ENCODE peak calls at places on chromosomes 6 and 20, in nine cellular contexts. I is CD4-positive, alpha-beta T cell; N is heart right ventricle; E is CD8-positive, alpha-beta memory T cell; R is aorta; B is adrenal gland; S is fibroblast of lung; Z is Peyer's patch; V is PC-3. Y is an unnamed sample.

GRCh38 chr6:376823-377571 is 14.6 kb upstream of the IRF4 start:
- DNase-seq in I (no peak), N (no peak), E (no peak), R (no peak), B (no peak), S (no peak), Z (peak), V (no peak), Y (no peak)

GRCh38 chr6:25050356-25050755 is 114.6 kb upstream of the RIPOR2 start:
- DNase-seq in I (peak), N (no peak), E (peak), R (no peak), B (no peak), S (peak), Z (peak), V (no peak), Y (peak)

GRCh38 chr20:4076671-4077070 is 61.3 kb upstream of the RNF24 start:
- DNase-seq in I (no peak), N (no peak), E (no peak), R (no peak), B (peak), S (peak), Z (peak), V (peak), Y (no peak)

GRCh38 chr6:25041676-25042598 is 106.2 kb upstream of the RIPOR2 start:
- DNase-seq in I (peak), N (no peak), E (peak), R (no peak), B (no peak), S (no peak), Z (peak), V (no peak), Y (no peak)

GRCh38 chr6:6885521-6886088 is 222.2 kb upstream of the RREB1 start:
- DNase-seq in I (no peak), N (peak), E (no peak), R (peak), B (peak), S (no peak), Z (peak), V (no peak), Y (peak)

GRCh38 chr6:140833396-140833795 is 1299.3 kb upstream of the GJE1 start:
- DNase-seq in I (no peak), N (no peak), E (no peak), R (no peak), B (no peak), S (no peak), Z (no peak), V (no peak), Y (no peak)

GRCh38 chr20:4012631-4013030 is 2.7 kb downstream of the RNF24 start:
- DNase-seq in I (no peak), N (no peak), E (no peak), R (no peak), B (no peak), S (peak), Z (no peak), V (peak), Y (peak)

GRCh38 chr6:136897071-136897470 is 25.0 kb upstream of the SLC35D3 start:
- DNase-seq in I (no peak), N (no peak), E (no peak), R (no peak), B (no peak), S (no peak), Z (no peak), V (no peak), Y (no peak)

GRCh38 chr20:33442136-33443005 is 1.2 kb downstream of the SNTA1 start:
- DNase-seq in I (no peak), N (no peak), E (no peak), R (no peak), B (peak), S (no peak), Z (no peak), V (no peak), Y (no peak)

GRCh38 chr6:53630533-53631269 is 34.9 kb downstream of the KLHL31 start:
- DNase-seq in I (no peak), N (peak), E (no peak), R (peak), B (no peak), S (no peak), Z (peak), V (no peak), Y (no peak)

GRCh38 chr6:53640361-53640760 is 25.2 kb downstream of the KLHL31 start:
- DNase-seq in I (no peak), N (no peak), E (no peak), R (no peak), B (no peak), S (no peak), Z (no peak), V (no peak), Y (peak)

GRCh38 chr6:53639520-53639919 is 26.0 kb downstream of the KLHL31 start:
- DNase-seq in I (no peak), N (no peak), E (no peak), R (no peak), B (no peak), S (no peak), Z (no peak), V (no peak), Y (peak)

GRCh38 chr6:53634184-53634631 is 31.3 kb downstream of the KLHL31 start:
- DNase-seq in I (no peak), N (no peak), E (no peak), R (no peak), B (no peak), S (no peak), Z (no peak), V (no peak), Y (no peak)

GRCh38 chr6:53635322-53635721 is 30.2 kb downstream of the KLHL31 start:
- DNase-seq in I (no peak), N (no peak), E (no peak), R (no peak), B (no peak), S (no peak), Z (no peak), V (no peak), Y (peak)
- H3K27ac ChIP-seq in I (no peak), N (no peak), E (no peak), R (no peak), B (no peak), S (no peak), Z (no peak), V (no peak), Y (no peak)

GRCh38 chr6:148893073-148893472 is 146.2 kb downstream of the UST start:
- DNase-seq in I (no peak), N (no peak), E (no peak), R (no peak), B (no peak), S (no peak), Z (no peak), V (no peak), Y (no peak)

GRCh38 chr6:148892247-148892646 is 145.4 kb downstream of the UST start:
- DNase-seq in I (no peak), N (no peak), E (no peak), R (no peak), B (no peak), S (no peak), Z (no peak), V (no peak), Y (no peak)

GRCh38 chr6:148890091-148890490 is 143.3 kb downstream of the UST start:
- DNase-seq in I (no peak), N (no peak), E (no peak), R (peak), B (no peak), S (no peak), Z (no peak), V (no peak), Y (no peak)

GRCh38 chr6:148890605-148891004 is 143.8 kb downstream of the UST start:
- DNase-seq in I (no peak), N (no peak), E (no peak), R (no peak), B (no peak), S (no peak), Z (no peak), V (no peak), Y (no peak)

DNA sequence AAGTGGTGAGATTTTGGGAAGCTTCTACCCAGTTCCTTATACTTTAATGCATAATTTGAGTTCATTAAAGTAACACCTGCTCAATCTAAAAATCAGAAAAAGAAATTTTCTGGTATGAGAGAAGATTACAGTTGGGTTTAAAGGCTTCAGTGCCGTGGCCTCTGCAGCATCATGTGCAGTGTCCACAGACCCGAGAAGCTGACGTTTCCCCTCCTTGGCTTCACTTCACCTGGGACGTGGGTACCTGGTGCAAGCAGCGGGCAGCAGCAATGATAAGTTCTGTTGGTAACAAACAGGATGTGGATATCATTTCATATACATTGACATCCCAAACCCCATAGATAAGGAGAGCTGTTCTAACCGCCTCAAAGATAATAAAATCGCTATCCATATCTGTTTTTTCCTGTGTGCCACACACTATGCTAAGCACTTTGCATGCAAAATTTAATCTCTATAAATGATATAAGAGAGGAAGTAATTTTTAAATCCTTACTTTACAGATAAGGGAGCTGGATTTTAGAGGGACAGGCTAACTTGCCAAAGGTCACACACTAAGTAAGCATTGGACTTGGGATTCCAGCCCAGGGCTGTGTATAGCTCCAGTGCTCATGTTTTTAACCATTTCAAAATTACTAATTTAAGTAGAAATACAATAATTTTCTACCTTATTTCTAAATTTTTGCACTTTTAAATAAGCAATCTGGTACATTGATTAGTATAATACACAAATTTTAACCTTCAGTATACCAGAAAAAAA is 144.4 kb downstream of the UST start:
- DNase-seq in I (no peak), N (no peak), E (no peak), R (no peak), B (no peak), S (no peak), Z (no peak), V (no peak), Y (no peak)
- H3K27ac ChIP-seq in I (no peak), N (no peak), E (no peak), R (peak), B (no peak), S (no peak), Z (no peak), V (no peak), Y (no peak)

GRCh38 chr6:33118525-33119123 is 42.8 kb downstream of the HLA-DPB1 start:
- DNase-seq in I (no peak), N (peak), E (no peak), R (no peak), B (no peak), S (peak), Z (no peak), V (peak), Y (no peak)

GRCh38 chr6:33114428-33114827 is 38.6 kb downstream of the HLA-DPB1 start:
- DNase-seq in I (no peak), N (no peak), E (no peak), R (no peak), B (no peak), S (no peak), Z (no peak), V (no peak), Y (no peak)

GRCh38 chr6:33116881-33117711 is 41.3 kb downstream of the HLA-DPB1 start:
- DNase-seq in I (no peak), N (no peak), E (no peak), R (no peak), B (no peak), S (peak), Z (no peak), V (no peak), Y (no peak)

GRCh38 chr6:33117826-33118277 is 42.1 kb downstream of the HLA-DPB1 start:
- DNase-seq in I (no peak), N (no peak), E (no peak), R (no peak), B (no peak), S (no peak), Z (no peak), V (no peak), Y (no peak)

GRCh38 chr6:33116417-33116816 is 40.6 kb downstream of the HLA-DPB1 start:
- DNase-seq in I (no peak), N (no peak), E (no peak), R (no peak), B (no peak), S (no peak), Z (no peak), V (no peak), Y (no peak)
- H3K27ac ChIP-seq in I (no peak), N (no peak), E (no peak), R (no peak), B (no peak), S (no peak), Z (no peak), V (no peak), Y (no peak)

GRCh38 chr20:50400705-50401045 is 109.5 kb upstream of the PTPN1 start:
- DNase-seq in I (no peak), N (no peak), E (no peak), R (no peak), B (no peak), S (no peak), Z (no peak), V (no peak), Y (no peak)

GRCh38 chr20:50401047-50401586 is 109.1 kb upstream of the PTPN1 start:
- DNase-seq in I (no peak), N (no peak), E (no peak), R (no peak), B (no peak), S (no peak), Z (no peak), V (no peak), Y (no peak)

GRCh38 chr20:50399917-50400704 is 110.1 kb upstream of the PTPN1 start:
- DNase-seq in I (no peak), N (no peak), E (no peak), R (no peak), B (no peak), S (no peak), Z (no peak), V (peak), Y (peak)

GRCh38 chr20:50403565-50404418 is 106.4 kb upstream of the PTPN1 start:
- DNase-seq in I (no peak), N (no peak), E (no peak), R (no peak), B (peak), S (no peak), Z (no peak), V (no peak), Y (no peak)

GRCh38 chr20:50401587-50402343 is 108.4 kb upstream of the PTPN1 start:
- DNase-seq in I (no peak), N (no peak), E (no peak), R (no peak), B (no peak), S (no peak), Z (no peak), V (no peak), Y (no peak)
- H3K27ac ChIP-seq in I (no peak), N (peak), E (no peak), R (peak), B (peak), S (no peak), Z (no peak), V (no peak), Y (no peak)

DNA sequence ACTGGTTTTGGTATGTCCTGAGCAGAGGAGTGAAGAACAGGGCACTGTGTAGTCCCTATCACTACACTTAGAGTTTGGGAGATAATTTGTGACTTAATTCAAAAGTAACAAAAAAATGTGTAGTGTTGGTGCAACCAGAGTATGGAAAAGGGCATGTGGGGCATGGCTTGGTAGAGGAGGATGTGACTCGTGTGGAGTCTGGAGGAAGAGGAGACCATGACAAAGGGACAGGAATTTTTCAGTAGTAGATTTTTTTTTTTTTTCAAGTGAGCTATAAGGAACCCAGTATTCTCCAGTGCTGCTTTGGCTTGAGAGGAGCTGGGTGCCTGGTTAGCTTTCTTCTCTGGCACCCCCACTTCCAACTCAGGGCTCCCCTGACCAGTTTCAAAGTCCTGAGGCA is 5.1 kb downstream of the MTRES1 start:
- DNase-seq in I (no peak), N (no peak), E (no peak), R (no peak), B (no peak), S (no peak), Z (no peak), V (peak), Y (no peak)
- H3K27ac ChIP-seq in I (no peak), N (no peak), E (no peak), R (no peak), B (no peak), S (no peak), Z (no peak), V (peak), Y (no peak)

GRCh38 chr6:56862415-56863175 is 92.3 kb upstream of the BEND6 start:
- DNase-seq in I (no peak), N (no peak), E (no peak), R (no peak), B (no peak), S (peak), Z (no peak), V (no peak), Y (peak)

GRCh38 chr6:56863366-56863765 is 91.5 kb upstream of the BEND6 start:
- DNase-seq in I (no peak), N (no peak), E (no peak), R (no peak), B (no peak), S (peak), Z (peak), V (peak), Y (no peak)

GRCh38 chr6:56866917-56867522 is 87.9 kb upstream of the BEND6 start:
- DNase-seq in I (no peak), N (no peak), E (no peak), R (no peak), B (no peak), S (peak), Z (no peak), V (peak), Y (no peak)

GRCh38 chr6:56865081-56865875 is 89.6 kb upstream of the BEND6 start:
- DNase-seq in I (no peak), N (no peak), E (no peak), R (no peak), B (no peak), S (no peak), Z (no peak), V (no peak), Y (no peak)

DNA sequence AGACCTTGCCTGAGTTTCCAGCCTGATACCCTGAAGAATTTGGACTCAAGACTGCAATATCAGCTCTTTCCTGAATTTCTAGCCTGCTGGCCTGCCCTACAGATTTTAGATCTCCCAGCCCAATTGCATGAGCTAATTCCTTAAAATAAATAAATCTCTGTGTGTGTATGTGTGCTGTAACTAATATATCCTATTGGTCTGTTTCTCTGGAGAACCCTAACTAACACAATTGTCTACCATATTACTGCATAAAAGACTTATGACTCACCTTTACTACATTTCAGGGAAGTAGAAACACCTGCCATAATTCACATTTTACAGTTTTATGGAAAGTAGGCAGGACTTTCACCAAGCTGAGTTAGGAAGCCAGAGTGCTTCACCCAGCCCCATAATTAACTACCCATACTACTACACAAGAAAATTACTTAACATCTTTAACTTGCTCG is 90.7 kb upstream of the BEND6 start:
- DNase-seq in I (no peak), N (no peak), E (no peak), R (no peak), B (no peak), S (peak), Z (no peak), V (peak), Y (no peak)
- H3K27ac ChIP-seq in I (no peak), N (no peak), E (no peak), R (no peak), B (no peak), S (peak), Z (no peak), V (peak), Y (peak)

GRCh38 chr6:148493374-148493773 is 150.7 kb downstream of the SASH1 start:
- DNase-seq in I (no peak), N (no peak), E (no peak), R (no peak), B (no peak), S (no peak), Z (no peak), V (no peak), Y (no peak)

GRCh38 chr6:148495029-148495428 is 152.4 kb downstream of the SASH1 start:
- DNase-seq in I (no peak), N (no peak), E (no peak), R (no peak), B (no peak), S (peak), Z (no peak), V (no peak), Y (no peak)

GRCh38 chr6:148492654-148493290 is 150.1 kb downstream of the SASH1 start:
- DNase-seq in I (no peak), N (no peak), E (no peak), R (no peak), B (no peak), S (no peak), Z (no peak), V (no peak), Y (no peak)

GRCh38 chr6:148491638-148492210 is 149.1 kb downstream of the SASH1 start:
- DNase-seq in I (no peak), N (no peak), E (no peak), R (no peak), B (no peak), S (peak), Z (no peak), V (no peak), Y (no peak)

GRCh38 chr6:148494226-148494625 is 151.6 kb downstream of the SASH1 start:
- DNase-seq in I (no peak), N (no peak), E (no peak), R (no peak), B (no peak), S (no peak), Z (no peak), V (no peak), Y (no peak)
- H3K27ac ChIP-seq in I (no peak), N (peak), E (no peak), R (peak), B (no peak), S (peak), Z (no peak), V (no peak), Y (no peak)

GRCh38 chr6:106113256-106113954 is 27.3 kb downstream of the PRDM1 start:
- DNase-seq in I (no peak), N (no peak), E (no peak), R (no peak), B (no peak), S (no peak), Z (no peak), V (no peak), Y (no peak)
- H3K27ac ChIP-seq in I (no peak), N (peak), E (no peak), R (no peak), B (no peak), S (no peak), Z (no peak), V (no peak), Y (no peak)

Y was measured in trophoblast cell.